ENCODE peak calls at places on chromosome 5, in six cellular contexts. One of them, this sample, is unnamed.

GRCh38 chr5:89722538-89722937 is 687.0 kb downstream of the CETN3 start:
- DNase-seq in CD8-positive, alpha-beta T cell: no peak
- DNase-seq in hepatocyte: no peak
- DNase-seq in right atrium auricular region: no peak
- DNase-seq in PC-3: no peak
- DNase-seq in sigmoid colon: no peak
- DNase-seq in this sample: no peak

GRCh38 chr5:96031811-96032261 is 70.2 kb upstream of the ELL2 start:
- DNase-seq in CD8-positive, alpha-beta T cell: no peak
- DNase-seq in hepatocyte: no peak
- DNase-seq in right atrium auricular region: no peak
- DNase-seq in PC-3: peak; percentile 79
- DNase-seq in sigmoid colon: no peak
- DNase-seq in this sample: no peak

GRCh38 chr5:2617461-2617860 is 134.0 kb downstream of the IRX2 start:
- DNase-seq in CD8-positive, alpha-beta T cell: no peak
- DNase-seq in hepatocyte: no peak
- DNase-seq in right atrium auricular region: peak; percentile 16
- DNase-seq in PC-3: no peak
- DNase-seq in sigmoid colon: no peak
- DNase-seq in this sample: no peak

GRCh38 chr5:125477586-125477975 is 731.1 kb upstream of the ZNF608 start:
- DNase-seq in CD8-positive, alpha-beta T cell: no peak
- DNase-seq in hepatocyte: no peak
- DNase-seq in right atrium auricular region: no peak
- DNase-seq in PC-3: no peak
- DNase-seq in sigmoid colon: no peak
- DNase-seq in this sample: no peak

GRCh38 chr5:89034588-89034987 is 151.6 kb upstream of the MEF2C start:
- DNase-seq in CD8-positive, alpha-beta T cell: no peak
- DNase-seq in hepatocyte: no peak
- DNase-seq in right atrium auricular region: no peak
- DNase-seq in PC-3: peak; percentile 95
- DNase-seq in sigmoid colon: no peak
- DNase-seq in this sample: no peak

GRCh38 chr5:34582364-34582763 is 73.8 kb upstream of the RAI14 start:
- DNase-seq in CD8-positive, alpha-beta T cell: no peak
- DNase-seq in hepatocyte: no peak
- DNase-seq in right atrium auricular region: no peak
- DNase-seq in PC-3: no peak
- DNase-seq in sigmoid colon: no peak
- DNase-seq in this sample: no peak

GRCh38 chr5:61467766-61468482 is 135.9 kb downstream of the ZSWIM6 start:
- DNase-seq in CD8-positive, alpha-beta T cell: no peak
- DNase-seq in hepatocyte: no peak
- DNase-seq in right atrium auricular region: no peak
- DNase-seq in PC-3: peak; percentile 43
- DNase-seq in sigmoid colon: no peak
- DNase-seq in this sample: no peak

GRCh38 chr5:169914766-169915165 is 65.5 kb downstream of the INSYN2B start:
- DNase-seq in CD8-positive, alpha-beta T cell: no peak
- DNase-seq in hepatocyte: peak; percentile 53
- DNase-seq in right atrium auricular region: no peak
- DNase-seq in PC-3: no peak
- DNase-seq in sigmoid colon: no peak
- DNase-seq in this sample: peak; percentile 69

GRCh38 chr5:19928556-19929421 is 59.2 kb downstream of the CDH18 start:
- DNase-seq in CD8-positive, alpha-beta T cell: no peak
- DNase-seq in hepatocyte: peak; percentile 53
- DNase-seq in right atrium auricular region: no peak
- DNase-seq in PC-3: peak; percentile 71
- DNase-seq in sigmoid colon: no peak
- DNase-seq in this sample: no peak

GRCh38 chr5:88863523-88863922 is 19.5 kb downstream of the MEF2C start:
- DNase-seq in CD8-positive, alpha-beta T cell: no peak
- DNase-seq in hepatocyte: no peak
- DNase-seq in right atrium auricular region: no peak
- DNase-seq in PC-3: no peak
- DNase-seq in sigmoid colon: no peak
- DNase-seq in this sample: no peak

GRCh38 chr5:150571836-150572235 is 63.9 kb downstream of the NDST1 start:
- DNase-seq in CD8-positive, alpha-beta T cell: no peak
- DNase-seq in hepatocyte: no peak
- DNase-seq in right atrium auricular region: no peak
- DNase-seq in PC-3: no peak
- DNase-seq in sigmoid colon: no peak
- DNase-seq in this sample: no peak

GRCh38 chr5:133981714-133982113 is 13.3 kb upstream of the C5orf15 start:
- DNase-seq in CD8-positive, alpha-beta T cell: no peak
- DNase-seq in hepatocyte: no peak
- DNase-seq in right atrium auricular region: no peak
- DNase-seq in PC-3: no peak
- DNase-seq in sigmoid colon: no peak
- DNase-seq in this sample: no peak

GRCh38 chr5:143354025-143354424 is 49.5 kb downstream of the NR3C1 start:
- DNase-seq in CD8-positive, alpha-beta T cell: no peak
- DNase-seq in hepatocyte: no peak
- DNase-seq in right atrium auricular region: no peak
- DNase-seq in PC-3: no peak
- DNase-seq in sigmoid colon: no peak
- DNase-seq in this sample: no peak

GRCh38 chr5:77620404-77620803 is 18.1 kb downstream of the OTP start:
- DNase-seq in CD8-positive, alpha-beta T cell: no peak
- DNase-seq in hepatocyte: peak; percentile 67
- DNase-seq in right atrium auricular region: no peak
- DNase-seq in PC-3: peak; percentile 57
- DNase-seq in sigmoid colon: no peak
- DNase-seq in this sample: no peak

GRCh38 chr5:115702025-115702424 is 76.2 kb upstream of the TMED7 start:
- DNase-seq in CD8-positive, alpha-beta T cell: no peak
- DNase-seq in hepatocyte: no peak
- DNase-seq in right atrium auricular region: no peak
- DNase-seq in PC-3: no peak
- DNase-seq in sigmoid colon: no peak
- DNase-seq in this sample: no peak

GRCh38 chr5:71601222-71602026 is 14.3 kb downstream of the MCCC2 start:
- DNase-seq in CD8-positive, alpha-beta T cell: peak; percentile 63
- DNase-seq in hepatocyte: peak; percentile 77
- DNase-seq in right atrium auricular region: peak; percentile 59
- DNase-seq in PC-3: peak; percentile 95
- DNase-seq in sigmoid colon: no peak
- DNase-seq in this sample: no peak

GRCh38 chr5:98774192-98775046 is 956 bp downstream of the RGMB start:
- DNase-seq in CD8-positive, alpha-beta T cell: peak; percentile 41
- DNase-seq in hepatocyte: peak; percentile 85
- DNase-seq in right atrium auricular region: peak; percentile 71
- DNase-seq in PC-3: peak; percentile 84
- DNase-seq in sigmoid colon: peak; percentile 84
- DNase-seq in this sample: peak; percentile 76

GRCh38 chr5:97499605-97500004 is 316.6 kb upstream of the RIOK2 start:
- DNase-seq in CD8-positive, alpha-beta T cell: no peak
- DNase-seq in hepatocyte: no peak
- DNase-seq in right atrium auricular region: no peak
- DNase-seq in PC-3: no peak
- DNase-seq in sigmoid colon: no peak
- DNase-seq in this sample: no peak

GRCh38 chr5:106637275-106637674 is 1033.5 kb downstream of the EFNA5 start:
- DNase-seq in CD8-positive, alpha-beta T cell: no peak
- DNase-seq in hepatocyte: no peak
- DNase-seq in right atrium auricular region: no peak
- DNase-seq in PC-3: no peak
- DNase-seq in sigmoid colon: no peak
- DNase-seq in this sample: no peak

GRCh38 chr5:41408676-41409443 is 101.5 kb downstream of the PLCXD3 start:
- DNase-seq in CD8-positive, alpha-beta T cell: no peak
- DNase-seq in hepatocyte: no peak
- DNase-seq in right atrium auricular region: no peak
- DNase-seq in PC-3: peak; percentile 90
- DNase-seq in sigmoid colon: no peak
- DNase-seq in this sample: no peak

GRCh38 chr5:54774281-54775171 is 210.9 kb downstream of the ESM1 start:
- DNase-seq in CD8-positive, alpha-beta T cell: no peak
- DNase-seq in hepatocyte: peak; percentile 15
- DNase-seq in right atrium auricular region: peak; percentile 90
- DNase-seq in PC-3: no peak
- DNase-seq in sigmoid colon: peak; percentile 77
- DNase-seq in this sample: no peak
- H3K27ac ChIP-seq in CD8-positive, alpha-beta T cell: no peak overlapping the region
- H3K27ac ChIP-seq in hepatocyte: no peak overlapping the region
- H3K27ac ChIP-seq in right atrium auricular region: no peak overlapping the region
- H3K27ac ChIP-seq in PC-3: no peak overlapping the region
- H3K27ac ChIP-seq in sigmoid colon: no peak overlapping the region
- H3K27ac ChIP-seq in this sample: no peak overlapping the region

GRCh38 chr5:176810084-176810597 is at the start of gene UNC5A:
- DNase-seq in CD8-positive, alpha-beta T cell: no peak
- DNase-seq in hepatocyte: peak; percentile 55
- DNase-seq in right atrium auricular region: no peak
- DNase-seq in PC-3: peak; percentile 51
- DNase-seq in sigmoid colon: no peak
- DNase-seq in this sample: no peak
- H3K27ac ChIP-seq in CD8-positive, alpha-beta T cell: no peak within 1 kb of the TSS
- H3K27ac ChIP-seq in hepatocyte: no peak within 1 kb of the TSS
- H3K27ac ChIP-seq in right atrium auricular region: no peak within 1 kb of the TSS
- H3K27ac ChIP-seq in PC-3: no peak within 1 kb of the TSS
- H3K27ac ChIP-seq in sigmoid colon: no peak within 1 kb of the TSS
- H3K27ac ChIP-seq in this sample: no peak within 1 kb of the TSS

GRCh38 chr5:7671420-7671819 is 179.5 kb downstream of the CFAP90 start:
- DNase-seq in CD8-positive, alpha-beta T cell: no peak
- DNase-seq in hepatocyte: no peak
- DNase-seq in right atrium auricular region: no peak
- DNase-seq in PC-3: no peak
- DNase-seq in sigmoid colon: no peak
- DNase-seq in this sample: no peak
- H3K27ac ChIP-seq in CD8-positive, alpha-beta T cell: no peak overlapping the region
- H3K27ac ChIP-seq in hepatocyte: no peak overlapping the region
- H3K27ac ChIP-seq in right atrium auricular region: no peak overlapping the region
- H3K27ac ChIP-seq in PC-3: no peak overlapping the region
- H3K27ac ChIP-seq in sigmoid colon: no peak overlapping the region
- H3K27ac ChIP-seq in this sample: no peak overlapping the region

GRCh38 chr5:167123126-167123525 is 1168.3 kb upstream of the WWC1 start:
- DNase-seq in CD8-positive, alpha-beta T cell: no peak
- DNase-seq in hepatocyte: no peak
- DNase-seq in right atrium auricular region: no peak
- DNase-seq in PC-3: no peak
- DNase-seq in sigmoid colon: no peak
- DNase-seq in this sample: no peak
- H3K27ac ChIP-seq in CD8-positive, alpha-beta T cell: no peak overlapping the region
- H3K27ac ChIP-seq in hepatocyte: no peak overlapping the region
- H3K27ac ChIP-seq in right atrium auricular region: no peak overlapping the region
- H3K27ac ChIP-seq in PC-3: no peak overlapping the region
- H3K27ac ChIP-seq in sigmoid colon: no peak overlapping the region
- H3K27ac ChIP-seq in this sample: no peak overlapping the region

DNA sequence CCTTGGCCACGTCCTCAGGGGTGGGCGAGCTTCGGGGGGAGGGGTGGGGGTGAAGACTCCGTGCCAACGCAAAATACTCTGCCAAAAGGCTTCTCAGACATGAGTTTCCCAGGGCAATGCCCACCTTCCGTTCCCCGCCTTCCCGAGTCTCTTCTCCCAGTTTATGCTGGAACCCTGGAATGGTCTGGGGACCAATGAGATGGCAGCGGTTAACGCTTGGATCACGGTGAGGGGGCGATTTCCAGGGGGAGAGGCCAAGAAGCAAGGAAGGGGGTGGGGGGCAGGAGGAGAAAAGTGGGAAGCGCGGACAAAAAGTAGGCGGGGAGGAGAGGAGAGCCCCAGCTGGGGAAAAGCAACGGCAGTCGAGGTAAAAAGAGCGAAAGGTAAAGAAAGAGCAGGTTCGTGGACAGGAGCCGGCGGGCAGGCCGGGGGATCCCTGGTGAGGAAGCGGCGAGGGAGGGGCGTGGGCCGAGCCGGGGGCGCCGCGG is 593 bp upstream of the SNCAIP start:
- DNase-seq in CD8-positive, alpha-beta T cell: no peak
- DNase-seq in hepatocyte: no peak
- DNase-seq in right atrium auricular region: no peak
- DNase-seq in PC-3: no peak
- DNase-seq in sigmoid colon: no peak
- DNase-seq in this sample: peak; percentile 39
- H3K27ac ChIP-seq in CD8-positive, alpha-beta T cell: no peak overlapping the region
- H3K27ac ChIP-seq in hepatocyte: peak overlapping the region; percentile 48
- H3K27ac ChIP-seq in right atrium auricular region: peak overlapping the region; percentile 52
- H3K27ac ChIP-seq in PC-3: no peak overlapping the region
- H3K27ac ChIP-seq in sigmoid colon: peak overlapping the region; percentile 60
- H3K27ac ChIP-seq in this sample: peak overlapping the region; percentile 68

GRCh38 chr5:74254257-74254656 is 386.3 kb downstream of the ENC1 start:
- DNase-seq in CD8-positive, alpha-beta T cell: no peak
- DNase-seq in hepatocyte: no peak
- DNase-seq in right atrium auricular region: no peak
- DNase-seq in PC-3: no peak
- DNase-seq in sigmoid colon: no peak
- DNase-seq in this sample: no peak

GRCh38 chr5:74257645-74258328 is 382.7 kb downstream of the ENC1 start:
- DNase-seq in CD8-positive, alpha-beta T cell: no peak
- DNase-seq in hepatocyte: peak; percentile 72
- DNase-seq in right atrium auricular region: peak; percentile 88
- DNase-seq in PC-3: peak; percentile 37
- DNase-seq in sigmoid colon: peak; percentile 90
- DNase-seq in this sample: no peak

GRCh38 chr5:74259572-74259971 is 381.0 kb downstream of the ENC1 start:
- DNase-seq in CD8-positive, alpha-beta T cell: no peak
- DNase-seq in hepatocyte: no peak
- DNase-seq in right atrium auricular region: no peak
- DNase-seq in PC-3: no peak
- DNase-seq in sigmoid colon: no peak
- DNase-seq in this sample: no peak

GRCh38 chr5:74255692-74256091 is 384.8 kb downstream of the ENC1 start:
- DNase-seq in CD8-positive, alpha-beta T cell: no peak
- DNase-seq in hepatocyte: no peak
- DNase-seq in right atrium auricular region: no peak
- DNase-seq in PC-3: no peak
- DNase-seq in sigmoid colon: no peak
- DNase-seq in this sample: no peak

DNA sequence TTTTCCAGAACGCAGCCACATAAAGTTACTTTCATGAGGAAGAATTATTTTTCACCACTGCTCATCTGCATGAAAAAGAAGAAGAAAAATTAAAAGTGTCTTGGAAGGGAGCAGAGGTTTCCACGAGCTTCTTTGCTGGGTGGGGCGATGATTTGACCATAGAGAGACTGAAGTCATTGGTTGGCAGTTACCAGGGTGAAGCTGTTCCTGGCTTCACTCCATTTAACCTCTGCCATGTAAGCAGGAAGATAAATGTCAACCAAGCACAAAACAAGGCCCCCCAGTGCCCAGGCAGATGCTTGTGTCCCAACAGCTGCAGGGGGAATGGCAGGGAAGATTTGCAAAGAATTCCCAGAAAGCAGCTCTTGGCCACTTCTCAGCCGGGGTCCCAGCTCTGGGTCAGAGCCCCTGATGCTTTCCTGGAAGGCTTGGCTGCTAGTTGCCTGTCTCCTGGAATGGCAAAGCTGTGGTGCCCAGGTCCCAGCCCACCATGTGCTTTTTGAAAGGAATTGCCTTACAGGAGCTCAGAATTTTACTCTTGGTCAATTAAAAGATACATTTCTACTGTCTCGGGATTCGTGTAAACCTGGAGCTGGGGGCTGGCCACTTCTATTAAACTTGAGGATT is 383.5 kb downstream of the ENC1 start:
- DNase-seq in CD8-positive, alpha-beta T cell: no peak
- DNase-seq in hepatocyte: no peak
- DNase-seq in right atrium auricular region: no peak
- DNase-seq in PC-3: no peak
- DNase-seq in sigmoid colon: no peak
- DNase-seq in this sample: no peak
- H3K27ac ChIP-seq in CD8-positive, alpha-beta T cell: no peak overlapping the region
- H3K27ac ChIP-seq in hepatocyte: peak overlapping the region; percentile 89
- H3K27ac ChIP-seq in right atrium auricular region: peak overlapping the region; percentile 26
- H3K27ac ChIP-seq in PC-3: peak overlapping the region; percentile 30
- H3K27ac ChIP-seq in sigmoid colon: peak overlapping the region; percentile 51
- H3K27ac ChIP-seq in this sample: no peak overlapping the region

GRCh38 chr5:172746725-172747124 is 24.3 kb downstream of the DUSP1 start:
- DNase-seq in CD8-positive, alpha-beta T cell: no peak
- DNase-seq in hepatocyte: no peak
- DNase-seq in right atrium auricular region: no peak
- DNase-seq in PC-3: no peak
- DNase-seq in sigmoid colon: peak; percentile 55
- DNase-seq in this sample: no peak
- H3K27ac ChIP-seq in CD8-positive, alpha-beta T cell: no peak overlapping the region
- H3K27ac ChIP-seq in hepatocyte: peak overlapping the region; percentile 60
- H3K27ac ChIP-seq in right atrium auricular region: peak overlapping the region; percentile 87
- H3K27ac ChIP-seq in PC-3: no peak overlapping the region
- H3K27ac ChIP-seq in sigmoid colon: peak overlapping the region; percentile 80
- H3K27ac ChIP-seq in this sample: no peak overlapping the region